ENCODE peak calls at places on chromosomes 5 and 9, in nine cellular contexts. H is NCI-H2029; R is nephron progenitor cell; L is prostate gland; F is HTR-8/SVneo; V is activated CD8-positive, alpha-beta T cell treated with anti-CD3 and anti-CD28 coated beads, Interleukin-2, amount 10 ng/mL, durations not matched to agents 7 days and 5 days; J is Karpas-422; C is GM04504; G is adipocyte. S is an unnamed sample.

GRCh38 chr5:57482671-57483106 is at the start of gene ACTBL2:
- DNase-seq in H (no peak), R (no peak), L (no peak), F (no peak), V (no peak), J (no peak), C (no peak), G (no peak), S (no peak)

GRCh38 chr5:89241186-89241585 is 358.2 kb upstream of the MEF2C start:
- DNase-seq in H (no peak), R (no peak), L (no peak), F (no peak), V (no peak), J (no peak), C (no peak), G (peak; percentile 56), S (no peak)

GRCh38 chr5:154405078-154405792 is 40.6 kb upstream of the SAP30L start:
- DNase-seq in H (peak; percentile 70), R (peak; percentile 88), L (peak; percentile 64), F (peak; percentile 88), V (peak; percentile 81), J (peak; percentile 88), C (peak; percentile 49), G (peak; percentile 95), S (peak; percentile 79)

GRCh38 chr5:132099073-132099748 is 25.6 kb downstream of the CSF2 start:
- DNase-seq in H (no peak), R (no peak), L (no peak), F (no peak), V (peak; percentile 61), J (peak; percentile 59), C (no peak), G (no peak), S (no peak)

GRCh38 chr5:15452030-15452429 is 48.0 kb upstream of the FBXL7 start:
- DNase-seq in H (no peak), R (no peak), L (no peak), F (no peak), V (no peak), J (no peak), C (no peak), G (peak; percentile 41), S (no peak)

GRCh38 chr9:90025816-90026215 is 421.0 kb downstream of the GADD45G start:
- DNase-seq in H (no peak), R (no peak), L (no peak), F (no peak), V (no peak), J (no peak), C (no peak), G (no peak), S (no peak)

GRCh38 chr9:22383720-22384119 is 62.9 kb upstream of the DMRTA1 start:
- DNase-seq in H (no peak), R (no peak), L (no peak), F (no peak), V (no peak), J (no peak), C (no peak), G (peak; percentile 9), S (no peak)

GRCh38 chr9:28661853-28662252 is 1088.6 kb upstream of the C9orf72 start:
- DNase-seq in H (no peak), R (no peak), L (no peak), F (no peak), V (no peak), J (no peak), C (no peak), G (no peak), S (no peak)

GRCh38 chr5:35436441-35437057 is 181.1 kb upstream of the SPEF2 start:
- DNase-seq in H (no peak), R (no peak), L (peak; percentile 7), F (peak; percentile 47), V (peak; percentile 22), J (peak; percentile 76), C (peak; percentile 8), G (peak; percentile 53), S (peak; percentile 57)

GRCh38 chr5:11494340-11494739 is 409.9 kb downstream of the CTNND2 start:
- DNase-seq in H (no peak), R (no peak), L (no peak), F (no peak), V (no peak), J (peak; percentile 47), C (no peak), G (peak; percentile 26), S (no peak)

GRCh38 chr5:107518219-107519015 is 152.3 kb downstream of the EFNA5 start:
- DNase-seq in H (no peak), R (no peak), L (no peak), F (no peak), V (no peak), J (no peak), C (no peak), G (no peak), S (no peak)

S was measured in mucosa of descending colon.